ENCODE peak calls at places on chromosomes 12 and 14, in five cellular contexts. P is endodermal cell, M is endothelial cell of umbilical vein, E is pancreas, V is Peyer's patch. G is an unnamed sample. For H3K36me3 and H3K9me3, the result is how much of the 10 kb centered on the place peaks cover.

GRCh38 chr14:59123975-59124374 is 64.5 kb upstream of the DAAM1 start:
- DNase-seq in P (no peak), M (no peak), V (no peak), E (no peak), G (no peak)

GRCh38 chr12:29783773-29784666 is at the start of gene TMTC1:
- DNase-seq in V (no peak), P (peak), E (peak), M (peak), G (peak)

GRCh38 chr12:44874981-44875416 is 1.1 kb downstream of the NELL2 start:
- DNase-seq in P (peak), V (no peak), E (no peak), M (peak), G (no peak)

GRCh38 chr12:79635676-79636075 is 55.1 kb downstream of the PAWR start:
- DNase-seq in P (no peak), M (no peak), E (no peak), V (no peak), G (no peak)

GRCh38 chr14:101088714-101089113 is 185.2 kb upstream of the RTL1 start:
- DNase-seq in M (no peak), P (no peak), V (peak), E (no peak), G (no peak)

GRCh38 chr12:132284071-132284492 is 45.3 kb downstream of the GALNT9 start:
- DNase-seq in M (peak), E (peak), V (no peak), P (no peak), G (no peak)

GRCh38 chr14:48035836-48036235 is 360.4 kb upstream of the MDGA2 start:
- DNase-seq in E (no peak), M (no peak), V (no peak), P (peak), G (no peak)

GRCh38 chr12:109464642-109465351 is 12.3 kb downstream of the KCTD10 start:
- DNase-seq in P (no peak), M (peak), E (no peak), V (no peak), G (no peak)

GRCh38 chr14:37669242-37669641 is 73.8 kb downstream of the TTC6 start:
- DNase-seq in E (no peak), P (no peak), M (no peak), V (no peak), G (no peak)

GRCh38 chr14:50395448-50395847 is 1.2 kb downstream of the CDKL1 start:
- DNase-seq in M (no peak), V (no peak), P (no peak), E (no peak), G (peak)

GRCh38 chr14:58066115-58066514 is 85.9 kb downstream of the ARMH4 start:
- DNase-seq in V (no peak), E (no peak), M (no peak), P (no peak), G (no peak)

GRCh38 chr14:58060077-58060476 is 91.9 kb downstream of the ARMH4 start:
- DNase-seq in E (no peak), V (no peak), P (no peak), M (no peak), G (no peak)

GRCh38 chr14:58059121-58059520 is 92.9 kb downstream of the ARMH4 start:
- DNase-seq in V (no peak), P (no peak), E (no peak), M (no peak), G (no peak)

GRCh38 chr14:58061581-58061980 is 90.4 kb downstream of the ARMH4 start:
- DNase-seq in P (no peak), E (no peak), M (no peak), V (no peak), G (no peak)

DNA sequence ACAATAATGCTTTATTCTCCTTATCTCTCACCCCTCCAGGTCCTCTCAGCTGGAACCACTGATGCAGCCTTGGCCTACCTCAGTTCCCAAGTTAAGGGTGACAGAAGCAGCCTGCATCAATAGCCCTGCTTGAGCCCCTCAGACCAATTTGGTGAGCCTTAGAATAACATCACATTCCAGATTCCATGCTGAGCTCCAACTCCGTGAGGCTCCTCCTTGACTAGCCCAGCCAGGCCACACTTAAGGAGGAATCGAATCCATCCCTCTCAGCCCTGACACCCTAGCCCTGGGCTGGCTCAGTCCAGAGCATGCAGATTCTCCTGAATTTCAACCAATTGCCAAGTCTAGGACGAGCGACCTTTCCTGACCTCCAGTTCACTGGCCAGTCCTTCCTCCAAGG is 91.1 kb downstream of the ARMH4 start:
- DNase-seq in M (no peak), E (no peak), P (peak), V (no peak), G (no peak)
- H3K36me3 ChIP-seq in M (under half), E (under half), P (under half), V (under half), G (under half)

DNA sequence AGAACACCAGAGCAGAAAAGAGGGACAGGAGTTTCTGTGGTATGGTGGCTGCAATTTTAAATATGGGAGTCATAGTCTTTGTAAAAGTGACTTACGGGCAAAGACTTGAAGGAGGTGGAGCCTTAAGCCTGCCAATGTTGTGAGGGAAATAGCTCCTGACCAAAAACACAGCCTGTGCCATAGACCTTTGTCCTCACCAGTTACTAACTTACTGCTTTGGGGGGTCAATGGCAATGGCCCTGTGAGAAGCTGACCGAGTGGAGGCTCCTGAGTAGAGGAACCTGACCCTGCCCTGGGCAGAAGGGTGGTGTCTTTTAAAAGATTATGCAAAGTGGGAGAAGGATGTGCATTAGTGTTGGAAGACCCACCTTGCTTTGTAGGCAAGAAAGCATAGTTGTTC is 3.8 kb downstream of the MTHFD1 start:
- DNase-seq in E (no peak), M (no peak), V (no peak), P (no peak), G (no peak)
- H3K9me3 ChIP-seq in E (under half), M (under half), V (under half), P (under half), G (under half)

DNA sequence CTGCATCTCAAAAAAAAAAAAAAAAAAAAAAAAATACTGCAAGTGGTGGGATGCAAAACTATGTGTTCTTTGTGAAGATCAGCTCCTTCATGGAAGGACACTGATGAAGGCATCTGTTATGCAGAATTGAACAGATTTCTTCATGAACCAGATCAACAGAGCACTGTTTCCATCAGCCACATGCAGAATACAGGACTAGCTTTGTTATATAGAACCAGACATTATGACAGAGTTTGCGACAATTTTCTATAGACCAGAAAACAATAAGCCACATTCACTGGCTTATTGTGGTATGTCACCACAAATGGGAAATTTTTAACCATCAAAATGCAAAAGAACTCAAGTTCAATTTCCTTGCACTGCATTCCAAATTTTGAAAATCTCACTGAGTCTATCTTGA is 34.7 kb downstream of the CIT start:
- DNase-seq in E (no peak), P (no peak), V (no peak), M (no peak), G (no peak)
- H3K36me3 ChIP-seq in E (under half), P (under half), V (under half), M (under half), G (under half)

DNA sequence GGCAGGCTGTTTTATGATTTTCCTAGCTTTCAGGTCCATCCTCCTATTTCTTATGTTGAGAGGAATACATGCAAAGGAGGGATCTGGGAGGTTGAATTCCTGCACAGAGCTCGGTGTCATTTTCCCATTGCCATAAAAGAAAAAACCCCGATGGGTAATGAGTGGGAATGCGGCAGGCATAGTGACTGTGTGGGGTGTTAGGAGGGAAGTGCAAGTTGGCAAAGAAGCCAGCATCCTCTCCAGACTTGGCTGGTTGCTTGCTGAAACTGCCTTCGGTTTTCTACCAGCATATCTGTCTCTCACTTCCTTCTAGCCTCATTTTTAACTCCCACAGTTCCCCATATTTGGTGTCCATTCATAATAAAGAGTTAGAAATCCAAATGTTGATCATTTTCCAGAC is 1046.1 kb downstream of the SLC6A15 start:
- DNase-seq in E (no peak), P (no peak), M (no peak), V (no peak), G (no peak)
- H3K9me3 ChIP-seq in E (under half), P (under half), M (under half), V (under half), G (under half)

GRCh38 chr14:20347747-20348146 is 4.3 kb downstream of the PARP2 start:
- DNase-seq in P (no peak), V (no peak), E (no peak), M (no peak), G (no peak)
- H3K36me3 ChIP-seq in P (half or more), V (under half), E (under half), M (under half), G (under half)

G was measured in ovary.